ENCODE peak calls at places on chromosomes 11 and 22, in four cellular contexts. F, Q, A and T are unnamed samples.

GRCh38 chr22:30717331-30717921 is 22.8 kb downstream of the OSBP2 start:
- DNase-seq in F (no peak), A (no peak), Q (peak), T (no peak)

GRCh38 chr11:23151819-23152218 is 291.5 kb upstream of the CCDC179 start:
- DNase-seq in A (no peak), Q (no peak), F (no peak), T (no peak)

GRCh38 chr22:50581950-50582561 is 593 bp downstream of the CHKB start:
- DNase-seq in A (no peak), F (no peak), Q (no peak), T (peak)

GRCh38 chr11:58914821-58915543 is 24.3 kb upstream of the GLYATL1 start:
- DNase-seq in F (no peak), Q (no peak), A (no peak), T (no peak)

GRCh38 chr11:130156108-130157022 is 3.2 kb upstream of the ST14 start:
- DNase-seq in Q (no peak), F (no peak), A (peak), T (no peak)

GRCh38 chr11:77082838-77083552 is 16.2 kb downstream of the CAPN5 start:
- DNase-seq in Q (no peak), A (no peak), F (no peak), T (no peak)

GRCh38 chr22:46869848-46870441 is 107.5 kb downstream of the TBC1D22A start:
- DNase-seq in Q (peak), F (no peak), A (no peak), T (no peak)

GRCh38 chr11:29507381-29507780 is 509.4 kb downstream of the KCNA4 start:
- DNase-seq in A (no peak), F (no peak), Q (no peak), T (no peak)

GRCh38 chr22:38709306-38709705 is 3.6 kb downstream of the GTPBP1 start:
- DNase-seq in A (no peak), F (no peak), Q (no peak), T (no peak)

GRCh38 chr22:42074153-42074750 is at the start of gene PHETA2:
- DNase-seq in A (no peak), F (no peak), Q (no peak), T (no peak)

GRCh38 chr11:1776331-1776851 is 12.7 kb upstream of the CTSD start:
- DNase-seq in Q (no peak), A (no peak), F (no peak), T (no peak)

GRCh38 chr11:100550910-100551309 is 136.2 kb upstream of the ARHGAP42 start:
- DNase-seq in A (no peak), F (no peak), Q (no peak), T (no peak)

GRCh38 chr22:19478086-19478392 is 954 bp downstream of the UFD1 start:
- DNase-seq in Q (no peak), F (no peak), A (no peak), T (no peak)

GRCh38 chr22:28969401-28970168 is 86.2 kb downstream of the ZNRF3 start:
- DNase-seq in F (no peak), A (no peak), Q (no peak), T (no peak)

GRCh38 chr22:18085188-18085587 is 7.4 kb downstream of the PEX26 start:
- DNase-seq in Q (no peak), A (no peak), F (no peak), T (no peak)

GRCh38 chr11:5665746-5666395 is 19.0 kb downstream of the TRIM5 start:
- DNase-seq in Q (no peak), F (no peak), A (no peak), T (no peak)

GRCh38 chr22:23243006-23243573 is 62.8 kb downstream of the BCR start:
- DNase-seq in F (peak), Q (no peak), A (peak), T (no peak)

GRCh38 chr11:13208921-13209320 is 68.7 kb upstream of the BMAL1 start:
- DNase-seq in A (no peak), Q (no peak), F (no peak), T (no peak)

GRCh38 chr11:61695917-61696316 is 15.7 kb downstream of the DAGLA start:
- DNase-seq in F (peak), A (no peak), Q (no peak), T (no peak)

GRCh38 chr11:17742019-17742418 is 7.4 kb downstream of the KCNC1 start:
- DNase-seq in Q (no peak), A (no peak), F (no peak), T (no peak)

GRCh38 chr11:61972796-61973602 is 5.6 kb upstream of the FTH1 start:
- DNase-seq in A (peak), Q (peak), F (no peak), T (no peak)

GRCh38 chr11:46275964-46276641 is 1.4 kb upstream of the CREB3L1 start:
- DNase-seq in F (no peak), A (no peak), Q (peak), T (no peak)

GRCh38 chr22:49850021-49850911 is 3.4 kb upstream of the ZBED4 start:
- DNase-seq in Q (no peak), F (no peak), A (no peak), T (no peak)

GRCh38 chr11:64826062-64826461 is 15.7 kb upstream of the MEN1 start:
- DNase-seq in Q (no peak), F (no peak), A (no peak), T (no peak)

GRCh38 chr11:73350908-73351636 is 25.1 kb upstream of the RELT start:
- DNase-seq in F (no peak), A (peak), Q (peak), T (peak)

GRCh38 chr11:63680842-63681207 is 475 bp upstream of the RTN3 start:
- DNase-seq in Q (no peak), F (no peak), A (peak), T (no peak)

GRCh38 chr11:62933285-62933684 is 12.1 kb upstream of the CHRM1 start:
- DNase-seq in Q (no peak), F (no peak), A (no peak), T (no peak)

GRCh38 chr22:23542933-23543332 is 37.2 kb downstream of the IGLL1 start:
- DNase-seq in Q (no peak), A (no peak), F (no peak), T (no peak)

GRCh38 chr11:63565728-63566127 is 2.5 kb upstream of the PLAAT2 start:
- DNase-seq in Q (no peak), F (no peak), A (no peak), T (no peak)

DNA sequence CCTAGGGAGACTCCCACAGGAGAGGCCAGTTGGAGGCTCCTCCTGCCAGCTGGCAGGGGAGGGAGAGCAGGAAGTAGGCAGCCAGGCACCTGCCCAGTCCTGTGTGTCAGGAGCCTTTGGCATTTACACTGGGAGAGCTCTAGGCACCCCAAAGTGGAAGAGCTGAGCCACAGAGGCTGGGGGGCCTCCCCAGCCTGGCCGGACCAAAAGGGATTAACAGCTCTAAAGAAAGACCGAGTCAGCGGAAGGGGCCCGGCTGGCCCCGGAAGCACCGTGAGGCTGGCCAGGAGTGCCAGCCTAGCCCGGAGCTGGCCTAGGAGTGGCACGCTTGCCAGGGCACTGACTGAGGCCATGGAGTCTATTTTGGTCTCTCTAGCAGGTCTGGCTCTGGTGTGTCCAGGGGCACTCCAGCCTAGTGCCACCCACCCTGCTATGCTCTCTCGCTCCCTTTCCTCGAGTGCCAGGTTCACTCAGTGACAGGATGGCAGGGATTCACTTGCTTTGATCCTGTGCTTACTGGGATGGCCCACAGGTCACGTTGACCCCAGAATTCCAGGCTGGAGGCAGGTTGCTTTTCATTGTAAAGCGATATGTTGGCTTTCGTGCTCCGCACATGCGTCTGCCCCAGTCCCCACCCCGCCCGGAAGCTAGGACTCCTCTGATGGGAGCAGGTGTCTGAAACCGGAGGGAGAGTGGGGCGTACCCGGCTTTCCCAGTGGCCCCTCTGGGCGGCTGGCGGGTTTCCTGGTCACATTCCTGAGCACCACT is 3.3 kb upstream of the KMT5B start:
- DNase-seq in A (no peak), Q (no peak), F (no peak), T (no peak)
- TF ChIP-seq FOXK2 in A (no peak), Q (no peak), F (no peak), T (no peak)

GRCh38 chr11:118002010-118002540 is 15.9 kb downstream of the IL10RA start:
- DNase-seq in Q (no peak), F (no peak), A (peak), T (no peak)
- TF ChIP-seq FOXK2 in Q (no peak), F (no peak), A (no peak), T (no peak)

DNA sequence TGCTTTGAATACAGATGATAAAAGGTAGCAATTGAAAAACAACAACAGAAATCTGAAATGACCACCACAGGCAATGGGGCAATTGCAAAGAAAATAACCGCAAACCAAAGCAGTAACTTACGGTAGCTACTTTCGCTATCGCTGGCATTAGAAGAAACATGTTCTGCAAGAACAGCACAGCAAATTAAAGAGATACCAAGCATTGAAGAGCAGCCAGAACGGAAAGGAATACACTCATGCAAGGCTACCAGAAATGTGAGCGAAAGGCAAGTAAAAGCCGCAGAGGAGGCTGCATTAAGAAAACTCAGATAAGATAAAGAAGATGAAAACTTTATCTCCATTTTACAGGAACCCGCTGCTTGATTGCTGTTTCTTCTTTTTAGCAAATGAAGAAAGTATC is 194.1 kb upstream of the CCDC90B start:
- DNase-seq in A (no peak), F (no peak), Q (no peak), T (no peak)
- TF ChIP-seq FOXK2 in A (no peak), F (no peak), Q (no peak), T (no peak)

GRCh38 chr11:3712274-3712673 is 41.1 kb upstream of the CHRNA10 start:
- DNase-seq in A (no peak), Q (peak), F (no peak), T (no peak)
- TF ChIP-seq FOXK2 in A (no peak), Q (no peak), F (no peak), T (no peak)

GRCh38 chr11:43467958-43468357 is 109.2 kb downstream of the TTC17 start:
- DNase-seq in A (no peak), Q (no peak), F (no peak), T (no peak)
- TF ChIP-seq FOXK2 in A (no peak), Q (no peak), F (no peak), T (no peak)

DNA sequence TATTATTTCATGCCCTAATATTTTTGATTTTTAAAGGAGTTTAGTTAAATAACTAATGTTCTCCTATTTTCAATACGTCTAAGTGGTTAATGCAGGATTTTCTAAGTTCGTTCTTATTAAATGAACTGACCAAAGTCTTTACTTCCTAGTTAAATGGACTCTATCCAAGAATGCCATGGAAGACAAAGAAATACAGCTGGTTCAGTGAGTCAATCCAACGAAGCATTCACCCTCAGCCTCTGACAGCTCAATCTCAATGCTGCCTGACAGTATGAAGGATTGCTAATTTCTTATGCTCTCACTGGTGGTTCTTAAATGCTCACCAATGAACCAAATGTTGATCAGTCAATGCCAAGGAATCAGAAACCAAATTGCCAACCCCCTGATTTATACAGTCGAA is 219.4 kb downstream of the CADM1 start:
- DNase-seq in Q (no peak), A (no peak), F (no peak), T (no peak)
- TF ChIP-seq FOXK2 in Q (no peak), A (no peak), F (no peak), T (no peak)